ENCODE peak calls at places on chromosome 1, in eight cellular contexts. X, Y, T, G, Z, O, S and P are unnamed samples.

GRCh38 chr1:225658041-225658440 is 5.1 kb upstream of the ENAH start:
- DNase-seq in S (no peak), Z (no peak), O (no peak), G (no peak), X (no peak), Y (no peak), T (peak), P (no peak)

GRCh38 chr1:208921259-208921658 is 662.3 kb upstream of the CAMK1G start:
- DNase-seq in O (no peak), T (peak), G (no peak), S (no peak), Y (no peak), Z (no peak), X (no peak), P (no peak)

GRCh38 chr1:219833214-219833816 is 95.0 kb downstream of the SLC30A10 start:
- DNase-seq in Z (no peak), O (no peak), G (no peak), S (no peak), T (no peak), X (no peak), Y (no peak), P (no peak)

GRCh38 chr1:100076319-100076718 is 56.4 kb downstream of the SASS6 start:
- DNase-seq in X (no peak), S (no peak), Y (no peak), O (no peak), T (no peak), G (no peak), Z (no peak), P (no peak)

GRCh38 chr1:92826792-92827191 is 5.0 kb upstream of the RPL5 start:
- DNase-seq in O (no peak), Y (no peak), G (no peak), X (no peak), Z (no peak), S (no peak), T (peak), P (no peak)

GRCh38 chr1:30782361-30783243 is 25.0 kb upstream of the LAPTM5 start:
- DNase-seq in O (no peak), Y (peak), T (peak), X (peak), S (peak), Z (peak), G (peak), P (peak)

GRCh38 chr1:205735218-205735617 is 14.8 kb downstream of the NUCKS1 start:
- DNase-seq in S (no peak), X (no peak), O (no peak), Y (no peak), G (no peak), Z (no peak), T (no peak), P (no peak)

GRCh38 chr1:243393093-243393492 is 137.3 kb downstream of the SDCCAG8 start:
- DNase-seq in Z (no peak), X (no peak), O (peak), S (no peak), G (no peak), T (no peak), Y (no peak), P (no peak)

GRCh38 chr1:202243006-202243405 is 49.4 kb downstream of the LGR6 start:
- DNase-seq in Z (no peak), X (no peak), O (no peak), Y (no peak), T (no peak), S (no peak), G (no peak), P (no peak)

GRCh38 chr1:88595355-88595754 is 88.7 kb upstream of the PKN2 start:
- DNase-seq in G (no peak), T (peak), Z (no peak), Y (no peak), S (no peak), O (no peak), X (no peak), P (no peak)

GRCh38 chr1:230682882-230683610 is 30.9 kb downstream of the AGT start:
- DNase-seq in T (peak), Z (no peak), X (no peak), S (no peak), Y (no peak), O (no peak), G (no peak), P (no peak)

GRCh38 chr1:207981976-207982375 is 71.1 kb upstream of the CD34 start:
- DNase-seq in O (no peak), X (no peak), G (no peak), T (peak), S (no peak), Z (no peak), Y (no peak), P (no peak)

GRCh38 chr1:45297604-45298356 is 28.9 kb upstream of the HPDL start:
- DNase-seq in Z (no peak), T (no peak), Y (no peak), G (no peak), O (no peak), S (no peak), X (no peak), P (no peak)

GRCh38 chr1:183138301-183138700 is 47.8 kb upstream of the LAMC2 start:
- DNase-seq in G (no peak), X (no peak), Z (no peak), Y (no peak), S (no peak), O (no peak), T (peak), P (no peak)

GRCh38 chr1:71695084-71695483 is 587.3 kb downstream of the NEGR1 start:
- DNase-seq in S (no peak), O (no peak), Y (no peak), Z (no peak), G (no peak), T (no peak), X (no peak), P (no peak)

GRCh38 chr1:76106251-76106650 is 31.7 kb downstream of the ST6GALNAC3 start:
- DNase-seq in Z (no peak), X (no peak), Y (no peak), O (no peak), S (no peak), G (no peak), T (no peak), P (no peak)

GRCh38 chr1:94406446-94406845 is 11.7 kb upstream of the ABCD3 start:
- DNase-seq in T (no peak), S (no peak), Y (no peak), X (no peak), O (no peak), G (no peak), Z (no peak), P (no peak)

GRCh38 chr1:20530261-20530660 is 22.1 kb upstream of the FAM43B start:
- DNase-seq in X (no peak), Y (no peak), S (no peak), Z (no peak), G (no peak), O (no peak), T (no peak), P (no peak)

GRCh38 chr1:157404063-157404501 is 148.2 kb downstream of the FCRL5 start:
- DNase-seq in G (no peak), O (no peak), Y (no peak), X (no peak), Z (no peak), T (no peak), S (no peak), P (no peak)

GRCh38 chr1:183444243-183444642 is 26.1 kb upstream of the NMNAT2 start:
- DNase-seq in G (no peak), Z (no peak), X (no peak), Y (no peak), O (no peak), T (peak), S (no peak), P (no peak)

GRCh38 chr1:59526240-59526639 is 229.3 kb downstream of the FGGY start:
- DNase-seq in S (no peak), T (peak), Z (no peak), X (no peak), Y (no peak), O (no peak), G (no peak), P (no peak)

GRCh38 chr1:64320470-64320869 is 117.0 kb downstream of the UBE2U start:
- DNase-seq in G (no peak), Z (no peak), O (no peak), T (peak), X (no peak), S (no peak), Y (no peak), P (no peak)

GRCh38 chr1:33317946-33318345 is 3.0 kb downstream of the A3GALT2 start:
- DNase-seq in Z (no peak), G (no peak), X (no peak), Y (no peak), S (no peak), O (no peak), T (no peak), P (no peak)

GRCh38 chr1:198359024-198359653 is 181.3 kb downstream of the ATP6V1G3 start:
- DNase-seq in O (no peak), S (no peak), T (peak), Y (no peak), X (peak), Z (no peak), G (no peak), P (no peak)

GRCh38 chr1:76066390-76066789 is 8.2 kb upstream of the ST6GALNAC3 start:
- DNase-seq in Z (no peak), S (no peak), G (no peak), Y (no peak), X (no peak), T (peak), O (no peak), P (no peak)